ENCODE peak calls at places on chromosomes 11 and 22, in nine cellular contexts. Z, D, S, Q, V, W, R, C and E are unnamed samples.

GRCh38 chr11:12540913-12541587 is 133.2 kb upstream of the TEAD1 start:
- DNase-seq in Z (no peak), D (no peak), S (no peak), Q (peak), V (no peak), W (peak), R (peak), C (no peak), E (no peak)

GRCh38 chr11:101862410-101863233 is 52.2 kb upstream of the CEP126 start:
- DNase-seq in Z (no peak), D (no peak), S (peak), Q (peak), V (no peak), W (peak), R (peak), C (no peak), E (peak)

GRCh38 chr22:42819412-42820069 is 37.5 kb downstream of the ARFGAP3 start:
- DNase-seq in Z (no peak), D (no peak), S (no peak), Q (no peak), V (no peak), W (no peak), R (no peak), C (no peak), E (no peak)

GRCh38 chr22:24434472-24435322 is 7.3 kb downstream of the ADORA2A start:
- DNase-seq in Z (peak), D (no peak), S (no peak), Q (no peak), V (peak), W (no peak), R (no peak), C (no peak), E (no peak)

GRCh38 chr11:59545179-59546020 is 34.1 kb downstream of the OR4D9 start:
- DNase-seq in Z (no peak), D (no peak), S (peak), Q (peak), V (no peak), W (peak), R (no peak), C (no peak), E (peak)

GRCh38 chr11:44950036-44950624 is 553 bp downstream of the TP53I11 start:
- DNase-seq in Z (no peak), D (no peak), S (no peak), Q (no peak), V (peak), W (no peak), R (no peak), C (no peak), E (peak)

GRCh38 chr22:26671317-26672059 is 14.1 kb downstream of the MIAT start:
- DNase-seq in Z (no peak), D (no peak), S (peak), Q (peak), V (peak), W (peak), R (no peak), C (no peak), E (peak)

GRCh38 chr11:106986261-106986660 is 32.0 kb downstream of the GUCY1A2 start:
- DNase-seq in Z (no peak), D (no peak), S (peak), Q (peak), V (no peak), W (no peak), R (no peak), C (no peak), E (no peak)

GRCh38 chr11:22536036-22536435 is 89.6 kb downstream of the FANCF start:
- DNase-seq in Z (no peak), D (no peak), S (peak), Q (peak), V (no peak), W (no peak), R (no peak), C (no peak), E (no peak)

GRCh38 chr11:129787518-129787917 is 28.1 kb upstream of the TMEM45B start:
- DNase-seq in Z (no peak), D (no peak), S (peak), Q (peak), V (no peak), W (no peak), R (no peak), C (no peak), E (no peak)

GRCh38 chr11:57414612-57415212 is 12.2 kb downstream of the SLC43A3 start:
- DNase-seq in Z (peak), D (no peak), S (no peak), Q (no peak), V (no peak), W (no peak), R (no peak), C (no peak), E (no peak)

GRCh38 chr11:34344410-34345011 is 13.3 kb downstream of the ABTB2 start:
- DNase-seq in Z (no peak), D (no peak), S (peak), Q (peak), V (no peak), W (no peak), R (no peak), C (peak), E (no peak)

GRCh38 chr11:128407962-128408361 is 179.4 kb downstream of the ETS1 start:
- DNase-seq in Z (no peak), D (no peak), S (peak), Q (no peak), V (no peak), W (no peak), R (peak), C (no peak), E (no peak)

GRCh38 chr11:109747839-109748238 is 325.8 kb downstream of the C11orf87 start:
- DNase-seq in Z (peak), D (no peak), S (no peak), Q (no peak), V (no peak), W (no peak), R (no peak), C (no peak), E (no peak)

GRCh38 chr22:48806227-48806781 is 1021.4 kb downstream of the BRD1 start:
- DNase-seq in Z (no peak), D (no peak), S (no peak), Q (no peak), V (no peak), W (no peak), R (no peak), C (no peak), E (no peak)

GRCh38 chr22:38246692-38247091 is 26.1 kb downstream of the TMEM184B start:
- DNase-seq in Z (no peak), D (peak), S (no peak), Q (no peak), V (peak), W (no peak), R (no peak), C (peak), E (no peak)
- TF ChIP-seq CTCF in Z (no peak), D (no peak), S (no peak), Q (no peak), V (no peak), W (no peak), R (no peak), C (no peak), E (no peak)

GRCh38 chr11:116454020-116454645 is 318.7 kb downstream of the BUD13 start:
- DNase-seq in Z (peak), D (no peak), S (peak), Q (no peak), V (no peak), W (peak), R (no peak), C (no peak), E (peak)
- TF ChIP-seq CTCF in Z (peak), D (peak), S (peak), Q (no peak), V (peak), W (peak), R (peak), C (peak), E (peak)

GRCh38 chr22:40416267-40416570 is 45.8 kb downstream of the SGSM3 start:
- DNase-seq in Z (no peak), D (no peak), S (no peak), Q (no peak), V (no peak), W (no peak), R (no peak), C (no peak), E (no peak)

GRCh38 chr22:40417881-40418280 is 47.5 kb downstream of the SGSM3 start:
- DNase-seq in Z (no peak), D (peak), S (no peak), Q (no peak), V (no peak), W (no peak), R (no peak), C (no peak), E (no peak)

GRCh38 chr22:40417041-40417440 is 46.6 kb downstream of the SGSM3 start:
- DNase-seq in Z (no peak), D (no peak), S (no peak), Q (no peak), V (no peak), W (no peak), R (no peak), C (no peak), E (no peak)

GRCh38 chr22:40415531-40416266 is 45.3 kb downstream of the SGSM3 start:
- DNase-seq in Z (peak), D (no peak), S (no peak), Q (no peak), V (no peak), W (no peak), R (no peak), C (no peak), E (no peak)

DNA sequence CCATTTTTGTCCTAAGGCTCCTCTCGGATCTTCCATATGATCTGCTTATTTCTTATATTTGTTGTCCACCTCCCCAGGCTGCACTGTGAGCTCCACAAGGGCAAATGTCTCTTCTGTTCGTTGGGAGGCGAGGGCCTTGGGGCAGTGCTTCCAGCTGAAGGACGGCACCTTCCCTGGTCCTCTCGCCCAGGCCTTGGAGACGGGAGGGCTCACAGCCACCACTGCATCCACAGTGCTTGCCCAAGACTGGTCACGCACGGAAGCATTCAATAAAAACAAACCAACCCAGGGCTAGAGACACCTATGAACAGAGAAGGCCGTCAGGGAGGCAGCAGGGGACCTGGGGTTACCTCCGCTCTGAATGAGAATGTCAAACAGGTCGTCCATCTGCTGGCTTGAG is 46.2 kb downstream of the SGSM3 start:
- DNase-seq in Z (no peak), D (no peak), S (no peak), Q (no peak), V (no peak), W (no peak), R (no peak), C (no peak), E (no peak)
- TF ChIP-seq CTCF in Z (no peak), D (no peak), S (no peak), Q (no peak), V (no peak), W (no peak), R (no peak), C (no peak), E (no peak)

GRCh38 chr11:119681537-119681936 is 47.5 kb downstream of the NECTIN1 start:
- DNase-seq in Z (no peak), D (no peak), S (no peak), Q (no peak), V (no peak), W (no peak), R (no peak), C (no peak), E (no peak)
- TF ChIP-seq CTCF in Z (no peak), D (peak), S (peak), Q (no peak), V (no peak), W (peak), R (no peak), C (no peak), E (no peak)

GRCh38 chr11:43507171-43507570 is 148.5 kb downstream of the TTC17 start:
- DNase-seq in Z (no peak), D (no peak), S (no peak), Q (no peak), V (no peak), W (no peak), R (no peak), C (no peak), E (no peak)

GRCh38 chr11:43508511-43508918 is 149.8 kb downstream of the TTC17 start:
- DNase-seq in Z (no peak), D (no peak), S (peak), Q (peak), V (no peak), W (no peak), R (peak), C (no peak), E (no peak)

GRCh38 chr11:43504316-43504950 is 145.7 kb downstream of the TTC17 start:
- DNase-seq in Z (no peak), D (no peak), S (peak), Q (peak), V (no peak), W (peak), R (no peak), C (no peak), E (peak)

GRCh38 chr11:43505171-43505570 is 146.5 kb downstream of the TTC17 start:
- DNase-seq in Z (no peak), D (no peak), S (no peak), Q (no peak), V (no peak), W (no peak), R (no peak), C (no peak), E (no peak)

GRCh38 chr11:43503417-43503816 is 144.7 kb downstream of the TTC17 start:
- DNase-seq in Z (no peak), D (no peak), S (peak), Q (no peak), V (no peak), W (peak), R (no peak), C (no peak), E (no peak)
- TF ChIP-seq CTCF in Z (no peak), D (no peak), S (no peak), Q (no peak), V (no peak), W (peak), R (no peak), C (no peak), E (no peak)

DNA sequence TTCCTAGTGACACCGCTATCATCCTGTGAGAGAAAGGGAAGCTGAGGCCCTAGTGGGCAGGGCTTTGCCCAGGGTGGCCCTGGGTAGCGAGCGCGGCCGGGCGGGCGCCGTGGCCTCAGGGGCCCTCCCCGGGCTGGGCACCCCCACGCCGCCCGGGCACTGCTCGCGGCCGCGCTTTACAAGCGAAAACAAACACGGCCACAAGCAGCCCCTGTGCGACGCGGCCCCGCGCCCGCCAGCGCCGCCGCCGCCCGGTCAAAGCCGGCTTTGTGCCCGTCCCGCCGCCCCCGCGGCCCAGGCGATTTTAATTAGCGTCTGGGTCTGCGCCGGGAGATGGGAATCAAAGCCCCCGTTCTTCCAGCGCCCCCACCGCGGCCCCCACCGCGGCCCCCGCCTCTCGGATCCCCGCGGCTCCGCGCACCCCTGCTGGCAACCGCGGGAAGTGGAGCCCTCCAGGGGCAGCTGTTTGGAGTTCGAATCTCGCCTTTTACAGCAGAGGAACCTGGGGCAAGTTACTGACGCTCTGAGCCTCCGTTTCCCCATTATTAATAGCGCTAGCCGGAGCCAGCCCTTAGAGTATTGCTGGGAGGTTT is 47.9 kb downstream of the CHRDL2 start:
- DNase-seq in Z (no peak), D (peak), S (no peak), Q (no peak), V (no peak), W (peak), R (no peak), C (no peak), E (peak)
- TF ChIP-seq CTCF in Z (peak), D (peak), S (peak), Q (peak), V (peak), W (peak), R (peak), C (peak), E (no peak)

GRCh38 chr11:8080674-8081590 is at the start of gene TUB:
- DNase-seq in Z (no peak), D (no peak), S (no peak), Q (peak), V (peak), W (peak), R (no peak), C (no peak), E (peak)
- TF ChIP-seq CTCF in Z (no peak), D (peak), S (no peak), Q (no peak), V (no peak), W (no peak), R (no peak), C (no peak), E (no peak)

DNA sequence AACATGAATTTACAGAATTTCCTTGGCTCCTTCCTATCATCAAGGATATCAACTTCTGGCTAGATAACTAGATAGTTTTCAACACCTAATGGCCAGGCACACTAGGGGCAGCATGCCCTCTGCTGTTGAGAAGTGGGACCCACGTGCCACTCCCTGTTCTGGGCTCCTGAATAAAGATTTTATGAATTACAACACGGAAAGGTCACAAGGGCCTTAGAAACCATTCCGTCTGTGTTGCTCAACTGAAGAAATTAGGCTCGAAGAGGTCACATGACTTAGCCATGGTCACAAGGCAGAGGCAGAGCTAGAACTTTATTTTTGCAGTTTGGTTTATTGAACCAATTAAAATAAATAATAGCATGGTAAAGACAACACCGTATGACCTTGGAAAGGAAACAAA is 36.0 kb downstream of the PRCP start:
- DNase-seq in Z (peak), D (peak), S (peak), Q (peak), V (no peak), W (peak), R (no peak), C (peak), E (peak)
- TF ChIP-seq CTCF in Z (peak), D (peak), S (peak), Q (peak), V (peak), W (peak), R (peak), C (peak), E (peak)

DNA sequence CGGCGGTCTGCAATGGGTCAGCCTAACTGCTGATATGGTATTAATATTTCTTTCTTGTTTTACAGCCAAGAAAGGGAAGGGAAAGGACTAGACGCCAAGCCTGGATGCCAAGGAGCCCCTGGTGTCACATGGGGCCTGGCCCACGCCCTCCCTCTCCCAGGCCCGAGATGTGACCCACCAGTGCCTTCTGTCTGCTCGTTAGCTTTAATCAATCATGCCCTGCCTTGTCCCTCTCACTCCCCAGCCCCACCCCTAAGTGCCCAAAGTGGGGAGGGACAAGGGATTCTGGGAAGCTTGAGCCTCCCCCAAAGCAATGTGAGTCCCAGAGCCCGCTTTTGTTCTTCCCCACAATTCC is 1.9 kb downstream of the MDK start:
- DNase-seq in Z (no peak), D (no peak), S (no peak), Q (no peak), V (no peak), W (no peak), R (no peak), C (no peak), E (no peak)
- TF ChIP-seq CTCF in Z (no peak), D (no peak), S (no peak), Q (peak), V (no peak), W (no peak), R (no peak), C (no peak), E (no peak)

GRCh38 chr22:22878801-22879674 is 8.6 kb upstream of the IGLL5 start:
- DNase-seq in Z (no peak), D (no peak), S (no peak), Q (no peak), V (no peak), W (no peak), R (no peak), C (no peak), E (no peak)
- TF ChIP-seq CTCF in Z (peak), D (no peak), S (no peak), Q (no peak), V (no peak), W (peak), R (no peak), C (no peak), E (no peak)